ENCODE peak calls at places on chromosome 2, in ten cellular contexts. Z, I, Y, D, G, H, B, A, O and L are unnamed samples.

GRCh38 chr2:46299365-46300263 is 2.4 kb downstream of the EPAS1 start:
- DNase-seq in Y (no peak), A (no peak), H (no peak), D (peak), I (peak), G (peak), B (no peak), Z (no peak), O (peak), L (peak)

GRCh38 chr2:101803128-101803527 is 105.6 kb downstream of the MAP4K4 start:
- DNase-seq in H (no peak), A (no peak), B (no peak), Z (no peak), D (no peak), G (peak), I (peak), O (no peak), Y (no peak), L (no peak)

GRCh38 chr2:101758001-101758400 is 60.5 kb downstream of the MAP4K4 start:
- DNase-seq in B (no peak), I (no peak), D (no peak), O (no peak), Y (no peak), G (peak), A (no peak), Z (no peak), H (no peak), L (no peak)

GRCh38 chr2:9993490-9994165 is 42.1 kb downstream of the GRHL1 start:
- DNase-seq in D (no peak), H (no peak), Y (no peak), O (no peak), B (no peak), A (no peak), I (no peak), Z (no peak), G (no peak), L (no peak)

GRCh38 chr2:47033102-47033880 is 117.7 kb upstream of the MCFD2 start:
- DNase-seq in B (no peak), O (no peak), Z (no peak), I (peak), Y (no peak), G (no peak), A (no peak), H (no peak), D (no peak), L (no peak)

GRCh38 chr2:152440049-152440448 is 105.1 kb downstream of the FMNL2 start:
- DNase-seq in Z (no peak), I (no peak), B (no peak), O (no peak), G (no peak), D (no peak), Y (no peak), H (no peak), A (no peak), L (no peak)

GRCh38 chr2:153986488-153987229 is 114.9 kb downstream of the GALNT13 start:
- DNase-seq in O (no peak), G (no peak), D (no peak), I (no peak), Z (no peak), B (no peak), A (no peak), H (peak), Y (no peak), L (peak)

GRCh38 chr2:33666879-33667278 is 67.8 kb upstream of the FAM98A start:
- DNase-seq in H (no peak), O (no peak), Z (no peak), Y (no peak), A (no peak), B (no peak), G (no peak), I (no peak), D (no peak), L (peak)

GRCh38 chr2:47323009-47323821 is 79.7 kb upstream of the MSH2 start:
- DNase-seq in Z (peak), I (peak), A (peak), O (peak), G (peak), H (peak), B (peak), Y (peak), D (peak), L (peak)

GRCh38 chr2:146931109-146931508 is 913.7 kb upstream of the ACVR2A start:
- DNase-seq in Y (no peak), I (no peak), G (peak), A (no peak), O (no peak), H (no peak), D (no peak), B (no peak), Z (no peak), L (no peak)

GRCh38 chr2:226835420-226835795 is 446 bp upstream of the RHBDD1 start:
- DNase-seq in A (no peak), I (peak), B (no peak), Y (no peak), O (no peak), G (no peak), D (no peak), H (peak), Z (no peak), L (no peak)

GRCh38 chr2:144950874-144951560 is 431.1 kb upstream of the ZEB2 start:
- DNase-seq in B (no peak), A (no peak), I (peak), Y (peak), G (peak), O (no peak), Z (peak), H (peak), D (no peak), L (no peak)

GRCh38 chr2:222256250-222256649 is 42.5 kb downstream of the PAX3 start:
- DNase-seq in O (no peak), A (no peak), Y (no peak), H (no peak), B (no peak), G (no peak), I (no peak), Z (no peak), D (no peak), L (no peak)

GRCh38 chr2:15579641-15580040 is 12.0 kb upstream of the DDX1 start:
- DNase-seq in B (no peak), Y (no peak), H (no peak), A (no peak), G (peak), I (no peak), Z (no peak), O (no peak), D (no peak), L (no peak)

GRCh38 chr2:64646007-64646880 is 7.5 kb downstream of the SERTAD2 start:
- DNase-seq in Y (peak), I (peak), Z (no peak), B (peak), G (peak), O (peak), A (no peak), H (peak), D (peak), L (peak)

GRCh38 chr2:108626993-108627392 is 92.3 kb upstream of the RANBP2 start:
- DNase-seq in D (no peak), H (no peak), Y (no peak), A (no peak), G (no peak), I (no peak), Z (no peak), O (no peak), B (no peak), L (no peak)

GRCh38 chr2:218435003-218435982 is 16.4 kb downstream of the VIL1 start:
- DNase-seq in D (no peak), O (peak), Y (no peak), H (no peak), I (peak), Z (no peak), G (no peak), B (no peak), A (no peak), L (no peak)

GRCh38 chr2:149595069-149595963 is 7.7 kb upstream of the MMADHC start:
- DNase-seq in O (no peak), G (peak), B (no peak), I (peak), Z (no peak), D (no peak), Y (no peak), H (peak), A (no peak), L (no peak)

GRCh38 chr2:231036131-231036530 is 1.2 kb upstream of the C2orf72 start:
- DNase-seq in Y (no peak), A (no peak), G (no peak), O (no peak), D (no peak), I (no peak), H (no peak), Z (no peak), B (no peak), L (no peak)

GRCh38 chr2:191907091-191907490 is 60.2 kb upstream of the CAVIN2 start:
- DNase-seq in D (no peak), B (no peak), O (no peak), I (no peak), A (no peak), Z (no peak), H (no peak), Y (no peak), G (peak), L (no peak)

GRCh38 chr2:99619211-99619610 is 129.4 kb upstream of the REV1 start:
- DNase-seq in H (no peak), O (no peak), G (no peak), I (no peak), Y (no peak), D (no peak), Z (no peak), A (no peak), B (no peak), L (no peak)

GRCh38 chr2:2650608-2651375 is 319.7 kb upstream of the MYT1L start:
- DNase-seq in O (peak), D (no peak), H (no peak), B (no peak), G (no peak), Z (no peak), I (no peak), A (no peak), Y (no peak), L (no peak)